ENCODE peak calls at places on chromosome 10, in eight cellular contexts. S, N, W, M, L, G, B and Q are unnamed samples.
A peak's percentile ranks its signal among the peaks of the same experiment; 100 is the strongest.

GRCh38 chr10:62433181-62433692 is 59.1 kb downstream of the ZNF365 start:
- DNase-seq in L (no peak), W (peak; percentile 97), G (peak; percentile 96), S (peak; percentile 90), B (peak; percentile 73), N (no peak), M (peak; percentile 76), Q (peak; percentile 95)

GRCh38 chr10:66931340-66931948 is 5.6 kb downstream of the LRRTM3 start:
- DNase-seq in M (peak; percentile 41), W (peak; percentile 56), G (peak; percentile 70), B (peak; percentile 44), S (peak; percentile 47), N (peak; percentile 73), L (no peak), Q (peak; percentile 46)

GRCh38 chr10:1074748-1075358 is 18.7 kb downstream of the WDR37 start:
- DNase-seq in M (no peak), N (peak; percentile 41), W (peak; percentile 18), S (no peak), B (no peak), L (no peak), G (peak; percentile 21), Q (no peak)

GRCh38 chr10:96288151-96288621 is 16.0 kb upstream of the DNTT start:
- DNase-seq in W (no peak), M (no peak), B (no peak), G (no peak), L (no peak), N (no peak), S (no peak), Q (no peak)

GRCh38 chr10:7988985-7989384 is 65.5 kb upstream of the GATA3 start:
- DNase-seq in M (no peak), S (no peak), N (peak; percentile 14), G (no peak), W (no peak), L (no peak), B (no peak), Q (no peak)

GRCh38 chr10:109740436-109740835 is 182.9 kb downstream of the XPNPEP1 start:
- DNase-seq in L (no peak), S (no peak), M (no peak), G (peak; percentile 7), N (no peak), W (no peak), B (no peak), Q (no peak)

GRCh38 chr10:77179015-77179695 is 458.5 kb downstream of the KCNMA1 start:
- DNase-seq in B (no peak), N (peak; percentile 56), L (no peak), M (peak; percentile 80), W (peak; percentile 83), S (peak; percentile 76), G (peak; percentile 94), Q (peak; percentile 75)

GRCh38 chr10:72298774-72299519 is 25.2 kb downstream of the DDIT4 start:
- DNase-seq in G (no peak), M (no peak), W (no peak), N (no peak), S (no peak), B (no peak), L (no peak), Q (no peak)

GRCh38 chr10:102476466-102477141 is 25.3 kb upstream of the C10orf95 start:
- DNase-seq in G (no peak), M (no peak), L (no peak), S (no peak), B (no peak), N (no peak), W (no peak), Q (no peak)

GRCh38 chr10:16242859-16243613 is 193.8 kb upstream of the PTER start:
- DNase-seq in S (no peak), G (no peak), N (peak; percentile 96), M (no peak), B (no peak), W (no peak), L (no peak), Q (no peak)

GRCh38 chr10:114309111-114309651 is 70.1 kb downstream of the VWA2 start:
- DNase-seq in N (no peak), M (no peak), L (no peak), S (no peak), W (no peak), B (no peak), G (peak; percentile 27), Q (no peak)

GRCh38 chr10:100792544-100792943 is 47.2 kb downstream of the PAX2 start:
- DNase-seq in M (no peak), L (no peak), B (no peak), G (no peak), S (no peak), W (no peak), N (peak; percentile 30), Q (no peak)

GRCh38 chr10:96236090-96236478 is 35.3 kb downstream of the BLNK start:
- DNase-seq in W (no peak), S (no peak), B (no peak), M (no peak), G (no peak), N (no peak), L (no peak), Q (no peak)

GRCh38 chr10:133099571-133099970 is 11.8 kb downstream of the ADGRA1 start:
- DNase-seq in N (no peak), G (no peak), W (no peak), M (no peak), S (no peak), B (no peak), L (no peak), Q (no peak)

DNA sequence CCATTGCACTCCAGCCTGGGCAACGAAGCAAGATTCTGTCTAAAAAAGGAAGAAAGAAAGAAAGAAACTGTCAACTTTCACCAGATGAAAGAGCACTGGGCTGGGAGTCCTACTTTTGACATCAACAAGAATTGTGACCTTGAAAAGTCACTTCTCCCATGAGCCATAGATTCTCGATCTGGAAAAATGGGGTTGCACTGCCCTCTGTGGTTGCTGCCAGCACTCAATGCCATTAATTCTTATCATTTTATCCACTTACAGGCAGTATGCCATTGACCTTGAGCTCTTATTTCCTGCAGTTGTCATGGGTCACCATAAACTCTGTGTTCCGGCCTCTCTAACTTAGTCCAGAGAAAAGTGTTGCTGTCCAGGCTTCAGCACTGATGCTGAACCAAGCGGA is 137.2 kb downstream of the NOC3L start:
- DNase-seq in S (no peak), G (peak; percentile 35), W (peak; percentile 24), N (peak; percentile 56), M (no peak), L (no peak), B (no peak), Q (no peak)
- TF ChIP-seq CTCF in S (no peak), G (no peak), W (peak; percentile 38), N (peak; percentile 60), M (peak; percentile 32), L (no peak), B (no peak), Q (peak; percentile 36)

DNA sequence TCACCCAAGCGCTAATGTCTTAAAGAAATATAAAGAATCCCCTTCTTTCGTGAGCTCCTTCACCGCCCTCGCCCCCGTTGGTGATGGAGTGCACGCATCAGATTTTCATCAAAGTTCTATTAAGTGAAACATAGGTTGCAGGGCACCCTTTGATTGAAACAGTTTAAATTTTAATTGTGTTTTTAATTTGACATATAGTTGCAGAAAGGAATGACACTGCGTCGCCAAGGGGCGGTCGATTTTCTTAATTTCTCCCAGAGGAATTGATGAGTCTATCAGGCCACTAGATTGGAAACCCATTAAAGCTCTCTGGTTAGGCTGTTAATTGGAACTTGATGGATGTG is 4.1 kb upstream of the HMX2 start:
- DNase-seq in N (no peak), M (no peak), B (no peak), S (no peak), G (no peak), L (no peak), W (no peak), Q (no peak)
- TF ChIP-seq CTCF in N (no peak), M (no peak), B (no peak), S (no peak), G (no peak), L (no peak), W (no peak), Q (no peak)

GRCh38 chr10:124386186-124387077 is 32.3 kb downstream of the OAT start:
- DNase-seq in N (peak; percentile 69), L (no peak), M (no peak), W (no peak), G (no peak), B (no peak), S (no peak), Q (no peak)

GRCh38 chr10:124388823-124389612 is 29.7 kb downstream of the OAT start:
- DNase-seq in W (peak; percentile 48), B (peak; percentile 89), N (peak; percentile 92), M (peak; percentile 53), G (peak; percentile 96), S (no peak), L (peak; percentile 94), Q (peak; percentile 14)

GRCh38 chr10:124385627-124386185 is 33.0 kb downstream of the OAT start:
- DNase-seq in N (no peak), M (no peak), B (no peak), S (no peak), L (no peak), W (no peak), G (no peak), Q (no peak)

GRCh38 chr10:124388476-124388822 is 30.3 kb downstream of the OAT start:
- DNase-seq in N (no peak), G (no peak), M (no peak), W (no peak), S (no peak), L (no peak), B (no peak), Q (no peak)

GRCh38 chr10:124387078-124387874 is 31.4 kb downstream of the OAT start:
- DNase-seq in S (no peak), L (no peak), G (no peak), W (no peak), B (peak; percentile 17), N (peak; percentile 47), M (no peak), Q (no peak)
- TF ChIP-seq CTCF in S (no peak), L (no peak), G (peak; percentile 5), W (peak; percentile 15), B (no peak), N (peak; percentile 40), M (no peak), Q (no peak)

GRCh38 chr10:125160856-125161569 is 650 bp upstream of the CTBP2 start:
- DNase-seq in M (peak; percentile 50), N (peak; percentile 90), L (peak; percentile 80), S (no peak), W (peak; percentile 69), G (peak; percentile 95), B (peak; percentile 81), Q (no peak)
- TF ChIP-seq CTCF in M (no peak), N (no peak), L (peak; percentile 41), S (no peak), W (no peak), G (no peak), B (no peak), Q (peak; percentile 58)